ENCODE peak calls at places on chromosomes 16 and 17, in five cellular contexts. One of them, this sample, is unnamed.
A peak's percentile ranks its signal among the peaks of the same experiment; 100 is the strongest.

GRCh38 chr17:2259769-2260536 is 43.6 kb downstream of the SMG6 start:
- DNase-seq in NT2/D1: no peak
- DNase-seq in H1: no peak
- DNase-seq in GM12878: peak; percentile 85
- DNase-seq in HepG2: no peak
- DNase-seq in this sample: no peak

GRCh38 chr17:40526668-40527067 is 25.2 kb upstream of the TNS4 start:
- DNase-seq in HepG2: no peak
- DNase-seq in GM12878: no peak
- DNase-seq in NT2/D1: no peak
- DNase-seq in H1: no peak
- DNase-seq in this sample: no peak

GRCh38 chr17:37327341-37328090 is 48.3 kb upstream of the C17orf78 start:
- DNase-seq in GM12878: no peak
- DNase-seq in NT2/D1: no peak
- DNase-seq in HepG2: no peak
- DNase-seq in H1: no peak
- DNase-seq in this sample: no peak

GRCh38 chr17:36532435-36532975 is 2.2 kb downstream of the MYO19 start:
- DNase-seq in GM12878: no peak
- DNase-seq in H1: no peak
- DNase-seq in NT2/D1: no peak
- DNase-seq in HepG2: no peak
- DNase-seq in this sample: no peak

GRCh38 chr16:67865318-67865717 is 7.5 kb upstream of the EDC4 start:
- DNase-seq in HepG2: peak; percentile 68
- DNase-seq in GM12878: no peak
- DNase-seq in H1: no peak
- DNase-seq in NT2/D1: no peak
- DNase-seq in this sample: peak; percentile 42

GRCh38 chr17:15957608-15958307 is 12.8 kb downstream of the ADORA2B start:
- DNase-seq in NT2/D1: no peak
- DNase-seq in GM12878: no peak
- DNase-seq in HepG2: no peak
- DNase-seq in H1: no peak
- DNase-seq in this sample: no peak

GRCh38 chr16:88653101-88653500 is 2.2 kb upstream of the CYBA start:
- DNase-seq in NT2/D1: no peak
- DNase-seq in GM12878: no peak
- DNase-seq in H1: no peak
- DNase-seq in HepG2: no peak
- DNase-seq in this sample: no peak

GRCh38 chr17:37413875-37414519 is 7.3 kb downstream of the TADA2A start:
- DNase-seq in GM12878: no peak
- DNase-seq in H1: no peak
- DNase-seq in HepG2: no peak
- DNase-seq in NT2/D1: no peak
- DNase-seq in this sample: no peak

GRCh38 chr16:68369697-68370096 is 58.9 kb downstream of the PRMT7 start:
- DNase-seq in HepG2: no peak
- DNase-seq in GM12878: peak; percentile 75
- DNase-seq in H1: no peak
- DNase-seq in NT2/D1: no peak
- DNase-seq in this sample: no peak

GRCh38 chr16:66878067-66878466 is 2.2 kb upstream of the PDP2 start:
- DNase-seq in GM12878: no peak
- DNase-seq in HepG2: no peak
- DNase-seq in H1: no peak
- DNase-seq in NT2/D1: no peak
- DNase-seq in this sample: no peak

GRCh38 chr16:376817-377418 is 4.9 kb downstream of the PGAP6 start:
- DNase-seq in HepG2: no peak
- DNase-seq in H1: no peak
- DNase-seq in GM12878: no peak
- DNase-seq in NT2/D1: no peak
- DNase-seq in this sample: no peak

GRCh38 chr17:6191405-6192095 is 121.4 kb downstream of the WSCD1 start:
- DNase-seq in NT2/D1: no peak
- DNase-seq in GM12878: no peak
- DNase-seq in H1: no peak
- DNase-seq in HepG2: no peak
- DNase-seq in this sample: no peak

GRCh38 chr16:86285421-86285820 is 224.9 kb upstream of the FOXF1 start:
- DNase-seq in H1: no peak
- DNase-seq in GM12878: no peak
- DNase-seq in HepG2: no peak
- DNase-seq in NT2/D1: no peak
- DNase-seq in this sample: no peak

GRCh38 chr17:44928136-44928535 is 12.8 kb upstream of the GFAP start:
- DNase-seq in GM12878: no peak
- DNase-seq in H1: no peak
- DNase-seq in NT2/D1: no peak
- DNase-seq in HepG2: no peak
- DNase-seq in this sample: no peak

GRCh38 chr17:15408803-15409202 is 58.6 kb downstream of the CDRT4 start:
- DNase-seq in GM12878: no peak
- DNase-seq in H1: no peak
- DNase-seq in HepG2: no peak
- DNase-seq in NT2/D1: no peak
- DNase-seq in this sample: no peak

GRCh38 chr17:50035421-50035879 is 20.5 kb upstream of the ITGA3 start:
- DNase-seq in HepG2: peak; percentile 45
- DNase-seq in GM12878: no peak
- DNase-seq in NT2/D1: no peak
- DNase-seq in H1: no peak
- DNase-seq in this sample: no peak

GRCh38 chr16:1075546-1075945 is 3.0 kb downstream of the SSTR5 start:
- DNase-seq in GM12878: no peak
- DNase-seq in HepG2: no peak
- DNase-seq in H1: no peak
- DNase-seq in NT2/D1: no peak
- DNase-seq in this sample: no peak

GRCh38 chr16:787261-787966 is 767 bp downstream of the RPUSD1 start:
- DNase-seq in HepG2: no peak
- DNase-seq in H1: no peak
- DNase-seq in GM12878: no peak
- DNase-seq in NT2/D1: no peak
- DNase-seq in this sample: no peak

GRCh38 chr16:68265078-68265925 is 976 bp downstream of the SLC7A6 start:
- DNase-seq in NT2/D1: no peak
- DNase-seq in HepG2: peak; percentile 100
- DNase-seq in GM12878: no peak
- DNase-seq in H1: no peak
- DNase-seq in this sample: peak; percentile 32

DNA sequence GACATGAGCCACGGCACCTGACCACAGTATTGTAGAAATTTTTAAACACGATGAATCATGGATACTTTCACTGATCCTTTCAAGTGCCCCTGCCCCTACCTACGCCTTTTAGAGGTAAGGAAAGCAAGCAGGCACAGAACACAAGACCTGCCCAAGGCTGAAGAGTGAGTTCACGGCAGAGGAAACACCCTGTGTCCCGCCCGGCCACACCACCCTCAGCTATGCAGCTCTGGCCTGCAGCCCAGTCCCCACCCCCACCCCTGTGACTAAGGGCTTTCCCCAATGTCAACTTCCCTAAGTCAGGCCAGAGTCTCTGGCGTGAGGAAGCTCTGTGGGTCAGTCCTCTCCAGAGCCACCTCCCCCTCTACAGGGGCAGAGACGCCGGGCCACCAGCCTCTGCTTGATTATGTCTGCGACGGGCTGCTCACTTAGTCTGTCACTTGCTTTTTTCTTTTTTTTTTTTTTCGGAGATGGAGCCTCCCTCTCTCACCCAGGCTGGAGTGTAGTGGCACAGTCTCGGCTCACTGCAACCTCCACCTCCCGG is 8.4 kb downstream of the SLC16A5 start:
- DNase-seq in HepG2: peak; percentile 91
- DNase-seq in NT2/D1: no peak
- DNase-seq in GM12878: no peak
- DNase-seq in H1: no peak
- DNase-seq in this sample: no peak
- TF ChIP-seq SUZ12 in HepG2: no peak
- TF ChIP-seq SUZ12 in NT2/D1: no peak
- TF ChIP-seq SUZ12 in GM12878: no peak
- TF ChIP-seq SUZ12 in H1: no peak
- TF ChIP-seq SUZ12 in this sample: no peak

GRCh38 chr17:43771463-43771862 is 7.3 kb downstream of the DUSP3 start:
- DNase-seq in GM12878: no peak
- DNase-seq in HepG2: no peak
- DNase-seq in H1: no peak
- DNase-seq in NT2/D1: no peak
- DNase-seq in this sample: no peak

GRCh38 chr17:43769859-43770258 is 8.9 kb downstream of the DUSP3 start:
- DNase-seq in NT2/D1: no peak
- DNase-seq in H1: no peak
- DNase-seq in HepG2: no peak
- DNase-seq in GM12878: no peak
- DNase-seq in this sample: no peak

GRCh38 chr17:43778337-43779144 is at the start of gene DUSP3:
- DNase-seq in GM12878: no peak
- DNase-seq in H1: peak; percentile 75
- DNase-seq in HepG2: peak; percentile 92
- DNase-seq in NT2/D1: peak; percentile 74
- DNase-seq in this sample: peak; percentile 89

GRCh38 chr17:43772877-43773648 is 5.7 kb downstream of the DUSP3 start:
- DNase-seq in NT2/D1: no peak
- DNase-seq in GM12878: no peak
- DNase-seq in HepG2: no peak
- DNase-seq in H1: no peak
- DNase-seq in this sample: no peak

DNA sequence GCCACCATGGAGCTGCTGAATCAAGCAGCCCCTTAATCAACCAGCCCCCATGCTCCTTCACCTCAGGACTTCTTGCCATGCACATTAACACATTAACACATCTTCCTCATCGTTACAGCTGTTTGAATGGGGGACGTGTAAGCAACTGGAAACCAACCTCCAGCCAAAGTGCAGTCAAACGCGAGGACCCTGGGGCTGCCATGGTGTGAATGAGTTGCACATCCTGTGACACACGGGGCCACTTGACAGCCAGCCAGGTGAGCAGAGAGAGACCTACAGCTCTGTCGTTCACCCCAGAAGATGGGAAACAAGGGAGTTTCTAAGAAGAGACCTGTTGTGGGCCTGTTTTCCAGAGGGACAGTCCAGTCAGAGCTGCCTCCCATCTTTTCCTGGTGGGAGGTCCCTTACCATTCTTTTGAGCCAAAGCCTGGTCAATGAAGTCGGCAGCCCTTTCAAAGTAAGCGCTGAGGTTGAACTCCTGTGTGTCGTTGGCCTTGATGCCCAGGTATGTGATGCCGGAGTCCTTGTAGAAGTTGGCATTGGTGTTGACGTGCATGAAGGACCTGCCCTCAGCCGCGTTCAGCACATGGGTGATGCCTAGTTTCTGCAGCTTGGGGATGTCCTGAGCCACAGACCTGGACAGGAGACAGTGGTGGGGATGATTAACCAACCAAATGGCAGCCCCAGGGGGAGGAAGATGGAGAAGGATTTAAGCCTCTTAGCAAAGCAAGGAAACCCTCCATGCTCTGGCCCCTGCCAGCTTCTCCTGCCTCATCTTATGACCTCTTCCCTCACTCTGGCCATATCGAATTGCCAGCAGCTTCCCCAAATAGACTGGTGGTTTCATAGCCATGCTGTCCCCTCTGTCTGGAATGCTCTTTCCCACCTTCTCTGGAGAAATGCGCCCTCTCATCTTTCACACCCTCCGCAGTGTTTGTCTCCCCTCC is 4.2 kb downstream of the DUSP3 start:
- DNase-seq in HepG2: no peak
- DNase-seq in H1: no peak
- DNase-seq in NT2/D1: no peak
- DNase-seq in GM12878: no peak
- DNase-seq in this sample: no peak
- TF ChIP-seq SUZ12 in HepG2: no peak
- TF ChIP-seq SUZ12 in H1: no peak
- TF ChIP-seq SUZ12 in NT2/D1: no peak
- TF ChIP-seq SUZ12 in GM12878: no peak
- TF ChIP-seq SUZ12 in this sample: no peak

DNA sequence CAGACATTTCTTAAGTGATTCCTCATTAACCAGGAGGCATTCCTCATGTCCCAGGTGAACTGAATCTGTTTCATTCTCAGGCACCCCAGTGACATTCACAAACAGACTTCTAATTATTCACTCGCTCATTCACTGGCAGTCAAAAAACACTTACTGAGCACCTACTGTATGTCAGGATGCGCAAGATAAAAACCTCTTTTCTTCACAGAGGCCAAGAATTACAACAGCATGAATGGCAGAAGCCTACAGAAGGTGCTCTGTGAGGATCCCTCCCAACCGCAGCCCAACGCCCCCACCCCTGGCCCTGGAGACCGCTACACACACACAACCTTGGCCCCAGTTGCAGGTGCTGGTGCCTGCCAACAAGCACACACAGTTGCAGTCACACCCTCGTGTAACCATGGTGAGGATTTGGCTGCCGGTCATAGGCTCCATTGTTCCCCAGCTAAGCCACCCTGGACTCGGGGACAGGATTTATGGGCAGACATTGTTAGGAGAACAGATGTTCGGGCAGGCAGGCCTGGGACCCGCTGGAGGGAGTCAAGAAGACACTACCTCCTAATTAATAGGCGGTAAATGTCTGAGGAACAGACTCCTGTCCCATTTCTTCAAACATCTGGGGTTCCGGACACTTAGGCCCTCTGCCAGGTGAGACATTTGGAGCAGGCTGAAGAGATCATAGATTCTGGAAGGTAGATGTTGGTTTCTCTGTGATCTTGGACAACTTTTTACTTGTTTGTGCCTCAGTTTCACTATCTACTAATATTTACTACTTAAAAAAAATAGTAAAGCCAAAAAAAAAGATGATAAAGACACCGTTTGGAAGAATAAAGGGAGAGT is 43.2 kb downstream of the CUEDC1 start:
- DNase-seq in NT2/D1: no peak
- DNase-seq in HepG2: peak; percentile 86
- DNase-seq in H1: no peak
- DNase-seq in GM12878: no peak
- DNase-seq in this sample: no peak
- TF ChIP-seq SUZ12 in NT2/D1: no peak
- TF ChIP-seq SUZ12 in HepG2: no peak
- TF ChIP-seq SUZ12 in H1: no peak
- TF ChIP-seq SUZ12 in GM12878: no peak
- TF ChIP-seq SUZ12 in this sample: no peak

GRCh38 chr17:82502207-82502606 is 17.3 kb upstream of the FOXK2 start:
- DNase-seq in GM12878: no peak
- DNase-seq in NT2/D1: no peak
- DNase-seq in HepG2: no peak
- DNase-seq in H1: no peak
- DNase-seq in this sample: no peak
- TF ChIP-seq SUZ12 in GM12878: no peak
- TF ChIP-seq SUZ12 in NT2/D1: no peak
- TF ChIP-seq SUZ12 in HepG2: no peak
- TF ChIP-seq SUZ12 in H1: no peak
- TF ChIP-seq SUZ12 in this sample: no peak

This sample was measured in HEK293T.